ENCODE peak calls at places on chromosomes 12 and 14, in eight cellular contexts. One of them, this sample, is unnamed.

GRCh38 chr14:41817626-41818025 is 210.9 kb downstream of the LRFN5 start:
- DNase-seq in GM23338: no peak
- DNase-seq in OCI-LY7: no peak
- DNase-seq in HCT116: no peak
- DNase-seq in kidney: no peak
- DNase-seq in B cell: no peak
- DNase-seq in transverse colon: no peak
- DNase-seq in PC-9: no peak
- DNase-seq in this sample: no peak

GRCh38 chr12:111715242-111715641 is 29.4 kb downstream of the ACAD10 start:
- DNase-seq in GM23338: no peak
- DNase-seq in OCI-LY7: no peak
- DNase-seq in HCT116: no peak
- DNase-seq in kidney: no peak
- DNase-seq in B cell: no peak
- DNase-seq in transverse colon: no peak
- DNase-seq in PC-9: no peak
- DNase-seq in this sample: no peak

GRCh38 chr14:91911474-91912032 is 35.9 kb downstream of the FBLN5 start:
- DNase-seq in GM23338: peak
- DNase-seq in OCI-LY7: peak
- DNase-seq in HCT116: peak
- DNase-seq in kidney: no peak
- DNase-seq in B cell: peak
- DNase-seq in transverse colon: peak
- DNase-seq in PC-9: no peak
- DNase-seq in this sample: peak

GRCh38 chr12:56103823-56104108 is 593 bp upstream of the PA2G4 start:
- DNase-seq in GM23338: no peak
- DNase-seq in OCI-LY7: no peak
- DNase-seq in HCT116: no peak
- DNase-seq in kidney: no peak
- DNase-seq in B cell: no peak
- DNase-seq in transverse colon: no peak
- DNase-seq in PC-9: no peak
- DNase-seq in this sample: no peak

GRCh38 chr12:57250956-57251355 is at the start of gene STAC3:
- DNase-seq in GM23338: peak
- DNase-seq in OCI-LY7: no peak
- DNase-seq in HCT116: no peak
- DNase-seq in kidney: no peak
- DNase-seq in B cell: no peak
- DNase-seq in transverse colon: no peak
- DNase-seq in PC-9: no peak
- DNase-seq in this sample: no peak

GRCh38 chr14:54650331-54651017 is 83.5 kb downstream of the SAMD4A start:
- DNase-seq in GM23338: peak
- DNase-seq in OCI-LY7: no peak
- DNase-seq in HCT116: no peak
- DNase-seq in kidney: peak
- DNase-seq in B cell: no peak
- DNase-seq in transverse colon: peak
- DNase-seq in PC-9: no peak
- DNase-seq in this sample: no peak

GRCh38 chr14:61505815-61506809 is 184.7 kb downstream of the PRKCH start:
- DNase-seq in GM23338: no peak
- DNase-seq in OCI-LY7: no peak
- DNase-seq in HCT116: no peak
- DNase-seq in kidney: no peak
- DNase-seq in B cell: no peak
- DNase-seq in transverse colon: no peak
- DNase-seq in PC-9: no peak
- DNase-seq in this sample: no peak

GRCh38 chr14:92861856-92862807 is 60.8 kb upstream of the CHGA start:
- DNase-seq in GM23338: no peak
- DNase-seq in OCI-LY7: no peak
- DNase-seq in HCT116: no peak
- DNase-seq in kidney: no peak
- DNase-seq in B cell: no peak
- DNase-seq in transverse colon: no peak
- DNase-seq in PC-9: no peak
- DNase-seq in this sample: no peak

GRCh38 chr14:64878775-64879634 is 702 bp downstream of the SPTB start:
- DNase-seq in GM23338: peak
- DNase-seq in OCI-LY7: no peak
- DNase-seq in HCT116: no peak
- DNase-seq in kidney: no peak
- DNase-seq in B cell: no peak
- DNase-seq in transverse colon: peak
- DNase-seq in PC-9: peak
- DNase-seq in this sample: no peak

GRCh38 chr12:106767954-106768501 is 6.5 kb upstream of the RIC8B start:
- DNase-seq in GM23338: peak
- DNase-seq in OCI-LY7: no peak
- DNase-seq in HCT116: no peak
- DNase-seq in kidney: no peak
- DNase-seq in B cell: no peak
- DNase-seq in transverse colon: no peak
- DNase-seq in PC-9: peak
- DNase-seq in this sample: no peak

GRCh38 chr12:118119449-118119879 is 15.7 kb upstream of the VSIG10 start:
- DNase-seq in GM23338: peak
- DNase-seq in OCI-LY7: no peak
- DNase-seq in HCT116: no peak
- DNase-seq in kidney: no peak
- DNase-seq in B cell: no peak
- DNase-seq in transverse colon: no peak
- DNase-seq in PC-9: no peak
- DNase-seq in this sample: no peak

GRCh38 chr12:118124333-118124874 is 11.5 kb upstream of the PEBP1 start:
- DNase-seq in GM23338: no peak
- DNase-seq in OCI-LY7: no peak
- DNase-seq in HCT116: no peak
- DNase-seq in kidney: peak
- DNase-seq in B cell: no peak
- DNase-seq in transverse colon: no peak
- DNase-seq in PC-9: no peak
- DNase-seq in this sample: no peak

GRCh38 chr12:118122264-118122663 is 13.7 kb upstream of the PEBP1 start:
- DNase-seq in GM23338: no peak
- DNase-seq in OCI-LY7: no peak
- DNase-seq in HCT116: no peak
- DNase-seq in kidney: peak
- DNase-seq in B cell: no peak
- DNase-seq in transverse colon: no peak
- DNase-seq in PC-9: no peak
- DNase-seq in this sample: no peak

GRCh38 chr12:118125743-118126118 is 10.2 kb upstream of the PEBP1 start:
- DNase-seq in GM23338: no peak
- DNase-seq in OCI-LY7: no peak
- DNase-seq in HCT116: no peak
- DNase-seq in kidney: no peak
- DNase-seq in B cell: no peak
- DNase-seq in transverse colon: no peak
- DNase-seq in PC-9: no peak
- DNase-seq in this sample: no peak

DNA sequence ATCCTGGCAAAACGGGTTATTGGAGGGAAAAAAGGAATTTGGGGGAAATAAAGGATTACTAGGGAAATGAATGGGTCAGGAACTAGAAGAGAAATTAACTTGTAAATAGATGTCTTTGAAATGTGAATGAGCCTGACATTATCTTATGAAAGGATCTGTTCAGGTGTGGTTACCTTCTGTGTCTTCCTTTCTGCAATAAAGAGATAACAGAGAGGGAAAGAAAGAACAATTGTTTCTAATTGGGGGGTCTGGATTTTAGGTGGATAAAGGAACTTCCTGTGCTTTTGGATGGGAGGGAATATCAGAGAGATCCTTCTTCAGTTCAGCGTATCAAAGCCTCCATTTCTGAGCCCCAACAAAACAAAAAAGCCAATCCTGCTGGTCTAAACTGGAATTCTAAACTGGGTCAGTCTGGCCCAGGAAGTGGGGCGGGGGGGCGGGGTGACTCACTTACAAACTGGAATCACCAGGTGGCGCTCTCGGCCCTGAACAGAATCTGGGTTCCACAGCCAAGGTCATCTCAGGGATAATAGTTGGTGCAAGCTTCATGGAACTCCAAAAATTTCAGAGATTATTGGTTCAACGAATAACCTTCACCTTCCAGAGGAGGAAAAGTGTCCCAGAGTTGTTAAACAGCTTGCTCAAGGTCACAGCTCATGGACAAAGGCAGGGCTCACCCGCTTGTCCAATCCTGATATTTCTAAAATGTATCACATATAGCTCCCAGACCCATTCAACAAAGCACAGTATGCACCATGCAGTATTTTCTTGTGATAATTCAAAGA is 15.2 kb upstream of the PEBP1 start:
- DNase-seq in GM23338: peak
- DNase-seq in OCI-LY7: peak
- DNase-seq in HCT116: no peak
- DNase-seq in kidney: peak
- DNase-seq in B cell: peak
- DNase-seq in transverse colon: peak
- DNase-seq in PC-9: peak
- DNase-seq in this sample: peak
- TF ChIP-seq CTCF in GM23338: peak
- TF ChIP-seq CTCF in OCI-LY7: peak
- TF ChIP-seq CTCF in HCT116: peak
- TF ChIP-seq CTCF in kidney: peak
- TF ChIP-seq CTCF in B cell: peak
- TF ChIP-seq CTCF in transverse colon: peak
- TF ChIP-seq CTCF in PC-9: peak
- TF ChIP-seq CTCF in this sample: peak

GRCh38 chr14:69288001-69288771 is 28.2 kb downstream of the GALNT16 start:
- DNase-seq in GM23338: peak
- DNase-seq in OCI-LY7: no peak
- DNase-seq in HCT116: no peak
- DNase-seq in kidney: peak
- DNase-seq in B cell: no peak
- DNase-seq in transverse colon: peak
- DNase-seq in PC-9: no peak
- DNase-seq in this sample: no peak
- TF ChIP-seq CTCF in GM23338: peak
- TF ChIP-seq CTCF in OCI-LY7: peak
- TF ChIP-seq CTCF in HCT116: peak
- TF ChIP-seq CTCF in kidney: no peak
- TF ChIP-seq CTCF in B cell: no peak
- TF ChIP-seq CTCF in transverse colon: peak
- TF ChIP-seq CTCF in PC-9: peak
- TF ChIP-seq CTCF in this sample: no peak

DNA sequence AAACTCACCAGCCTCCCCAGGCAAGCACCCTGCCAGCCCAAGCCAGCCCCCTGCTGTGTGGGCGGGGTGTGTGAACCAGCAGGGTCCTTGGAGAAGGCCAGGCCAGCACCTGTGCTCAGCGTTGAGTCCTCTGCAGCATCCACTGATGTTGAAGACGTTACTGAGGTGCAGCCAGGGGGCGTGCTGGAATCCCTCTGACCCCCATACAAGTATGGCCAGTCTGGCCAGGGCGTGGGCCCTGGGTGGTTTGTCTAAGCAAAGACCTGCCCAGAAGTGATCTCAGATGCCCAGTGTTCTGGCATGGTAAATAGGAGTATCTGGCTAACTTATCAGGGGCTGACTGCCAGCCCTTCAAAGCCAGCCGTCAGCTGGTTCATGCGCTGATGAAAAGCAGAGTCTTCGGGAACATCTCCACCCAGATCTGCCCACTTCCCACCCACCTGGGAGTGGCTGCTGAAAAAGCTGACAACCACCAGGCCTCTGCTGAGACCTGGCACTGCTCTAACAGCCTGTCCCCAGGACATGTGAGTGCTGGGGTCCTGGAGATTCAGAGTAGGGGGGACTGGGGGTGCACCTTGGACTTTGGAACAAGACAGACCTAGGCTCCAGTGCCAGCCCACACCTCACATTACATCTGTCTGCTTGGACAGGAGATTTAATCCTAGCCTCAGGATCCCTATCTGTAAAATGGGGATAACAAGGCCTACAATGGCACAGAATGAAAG is 41.1 kb downstream of the ACTN1 start:
- DNase-seq in GM23338: peak
- DNase-seq in OCI-LY7: no peak
- DNase-seq in HCT116: no peak
- DNase-seq in kidney: peak
- DNase-seq in B cell: no peak
- DNase-seq in transverse colon: peak
- DNase-seq in PC-9: peak
- DNase-seq in this sample: no peak
- TF ChIP-seq CTCF in GM23338: peak
- TF ChIP-seq CTCF in OCI-LY7: no peak
- TF ChIP-seq CTCF in HCT116: no peak
- TF ChIP-seq CTCF in kidney: peak
- TF ChIP-seq CTCF in B cell: no peak
- TF ChIP-seq CTCF in transverse colon: peak
- TF ChIP-seq CTCF in PC-9: peak
- TF ChIP-seq CTCF in this sample: no peak

GRCh38 chr12:72269491-72269890 is 2.7 kb upstream of the TRHDE start:
- DNase-seq in GM23338: no peak
- DNase-seq in OCI-LY7: no peak
- DNase-seq in HCT116: no peak
- DNase-seq in kidney: no peak
- DNase-seq in B cell: no peak
- DNase-seq in transverse colon: no peak
- DNase-seq in PC-9: no peak
- DNase-seq in this sample: no peak

GRCh38 chr12:72272731-72273498 is 745 bp downstream of the TRHDE start:
- DNase-seq in GM23338: peak
- DNase-seq in OCI-LY7: no peak
- DNase-seq in HCT116: no peak
- DNase-seq in kidney: peak
- DNase-seq in B cell: peak
- DNase-seq in transverse colon: no peak
- DNase-seq in PC-9: no peak
- DNase-seq in this sample: peak

GRCh38 chr12:72270246-72270645 is 1.9 kb upstream of the TRHDE start:
- DNase-seq in GM23338: no peak
- DNase-seq in OCI-LY7: no peak
- DNase-seq in HCT116: no peak
- DNase-seq in kidney: no peak
- DNase-seq in B cell: no peak
- DNase-seq in transverse colon: no peak
- DNase-seq in PC-9: no peak
- DNase-seq in this sample: no peak

GRCh38 chr12:72271741-72272661 is at the start of gene TRHDE:
- DNase-seq in GM23338: peak
- DNase-seq in OCI-LY7: no peak
- DNase-seq in HCT116: no peak
- DNase-seq in kidney: peak
- DNase-seq in B cell: peak
- DNase-seq in transverse colon: peak
- DNase-seq in PC-9: peak
- DNase-seq in this sample: peak

DNA sequence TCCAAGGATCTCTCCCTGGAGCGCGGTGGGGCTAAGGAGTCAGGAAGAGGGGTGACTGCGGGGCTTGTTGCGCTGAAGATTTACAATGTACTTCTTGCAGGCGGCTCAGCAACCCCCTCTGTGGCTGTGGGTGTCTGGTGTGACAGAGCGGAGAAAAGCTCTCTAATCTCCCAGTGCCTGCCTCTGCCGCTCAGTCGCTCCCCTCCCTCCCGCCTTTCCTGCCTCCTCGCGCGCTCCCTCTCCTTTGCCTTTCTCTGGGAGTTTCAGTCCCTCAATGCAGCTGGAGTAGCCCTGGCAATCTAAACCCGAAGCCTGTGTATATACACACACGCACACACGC is 799 bp upstream of the TRHDE start:
- DNase-seq in GM23338: peak
- DNase-seq in OCI-LY7: no peak
- DNase-seq in HCT116: no peak
- DNase-seq in kidney: peak
- DNase-seq in B cell: no peak
- DNase-seq in transverse colon: no peak
- DNase-seq in PC-9: peak
- DNase-seq in this sample: peak
- TF ChIP-seq CTCF in GM23338: peak
- TF ChIP-seq CTCF in OCI-LY7: no peak
- TF ChIP-seq CTCF in HCT116: no peak
- TF ChIP-seq CTCF in kidney: no peak
- TF ChIP-seq CTCF in B cell: no peak
- TF ChIP-seq CTCF in transverse colon: no peak
- TF ChIP-seq CTCF in PC-9: no peak
- TF ChIP-seq CTCF in this sample: no peak

This sample was measured in GM13977.